ENCODE peak calls at places on chromosome 6, in five cellular contexts. D, G, A, P and I are unnamed samples.

GRCh38 chr6:46062312-46062711 is 46.7 kb upstream of the CLIC5 start:
- DNase-seq in G (no peak), D (no peak), P (peak; percentile 55), A (no peak), I (no peak)

GRCh38 chr6:110902091-110902490 is 27.5 kb downstream of the AMD1 start:
- DNase-seq in P (no peak), G (no peak), D (no peak), A (no peak), I (no peak)

GRCh38 chr6:164258421-164258820 is 843.9 kb downstream of the QKI start:
- DNase-seq in A (no peak), P (no peak), D (no peak), G (no peak), I (no peak)

GRCh38 chr6:104182811-104183210 is 676.9 kb downstream of the HACE1 start:
- DNase-seq in G (no peak), A (no peak), P (peak; percentile 2), D (no peak), I (no peak)

GRCh38 chr6:130366011-130366963 is at the start of gene TMEM200A:
- DNase-seq in A (peak; percentile 30), G (peak; percentile 28), P (peak; percentile 75), D (peak; percentile 65), I (peak; percentile 54)

GRCh38 chr6:137496392-137496767 is 2.2 kb upstream of the OLIG3 start:
- DNase-seq in P (no peak), G (no peak), A (no peak), D (no peak), I (peak; percentile 42)

GRCh38 chr6:137724018-137724403 is 143.0 kb upstream of the TNFAIP3 start:
- DNase-seq in G (no peak), P (no peak), A (peak; percentile 42), D (no peak), I (no peak)

GRCh38 chr6:107318100-107318736 is 141.1 kb downstream of the PDSS2 start:
- DNase-seq in P (peak; percentile 73), A (peak; percentile 51), G (peak; percentile 9), D (peak; percentile 16), I (peak; percentile 53)

GRCh38 chr6:138601128-138601527 is 101.8 kb upstream of the NHSL1 start:
- DNase-seq in D (no peak), G (no peak), P (peak; percentile 36), A (no peak), I (no peak)

GRCh38 chr6:137705166-137706064 is 161.6 kb upstream of the TNFAIP3 start:
- DNase-seq in G (peak; percentile 54), A (peak; percentile 69), P (peak; percentile 78), D (peak; percentile 71), I (peak; percentile 45)

GRCh38 chr6:121791396-121792315 is 356.2 kb downstream of the GJA1 start:
- DNase-seq in D (no peak), G (no peak), A (no peak), P (peak; percentile 79), I (no peak)

GRCh38 chr6:25882066-25882496 is 8.0 kb upstream of the SLC17A3 start:
- DNase-seq in G (peak; percentile 28), P (peak; percentile 19), D (peak; percentile 11), A (peak; percentile 48), I (peak; percentile 22)

GRCh38 chr6:129628101-129628815 is 81.7 kb downstream of the ARHGAP18 start:
- DNase-seq in D (no peak), G (no peak), A (no peak), P (no peak), I (no peak)

GRCh38 chr6:6661684-6662083 is 73.2 kb downstream of the LY86 start:
- DNase-seq in A (peak; percentile 48), P (peak; percentile 91), D (no peak), G (no peak), I (no peak)

GRCh38 chr6:153210083-153210482 is 79.0 kb upstream of the RGS17 start:
- DNase-seq in D (no peak), G (no peak), A (no peak), P (peak; percentile 74), I (peak; percentile 12)

GRCh38 chr6:158033751-158034702 is 52.4 kb downstream of the SYNJ2 start:
- DNase-seq in D (no peak), G (no peak), A (peak; percentile 77), P (peak; percentile 66), I (no peak)

GRCh38 chr6:105484238-105485161 is 81.6 kb upstream of the PREP start:
- DNase-seq in P (peak; percentile 52), G (peak; percentile 28), A (no peak), D (no peak), I (no peak)

GRCh38 chr6:36911946-36912555 is 26.3 kb downstream of the C6orf89 start:
- DNase-seq in P (no peak), G (no peak), D (no peak), A (no peak), I (no peak)

GRCh38 chr6:36915599-36915998 is 29.8 kb downstream of the C6orf89 start:
- DNase-seq in P (no peak), A (no peak), D (no peak), G (no peak), I (no peak)

GRCh38 chr6:36913082-36913481 is 27.3 kb downstream of the C6orf89 start:
- DNase-seq in P (no peak), G (no peak), D (no peak), A (no peak), I (no peak)

GRCh38 chr6:36914227-36914794 is 28.6 kb downstream of the C6orf89 start:
- DNase-seq in D (no peak), A (peak; percentile 62), P (no peak), G (no peak), I (no peak)

GRCh38 chr6:36912583-36912982 is 26.8 kb downstream of the C6orf89 start:
- DNase-seq in G (peak; percentile 39), A (no peak), D (no peak), P (peak; percentile 72), I (peak; percentile 70)
- TF ChIP-seq CTCF in G (no peak), A (no peak), D (no peak), P (no peak), I (no peak)

GRCh38 chr6:42230320-42231034 is 12.8 kb upstream of the MRPS10 start:
- DNase-seq in A (no peak), P (no peak), G (no peak), D (no peak), I (peak; percentile 54)
- TF ChIP-seq CTCF in A (no peak), P (peak; percentile 35), G (peak; percentile 47), D (no peak), I (peak; percentile 52)

GRCh38 chr6:10343320-10343719 is 71.6 kb downstream of the TFAP2A start:
- DNase-seq in D (no peak), P (no peak), G (no peak), A (no peak), I (no peak)
- TF ChIP-seq CTCF in D (no peak), P (no peak), G (no peak), A (no peak), I (no peak)

DNA sequence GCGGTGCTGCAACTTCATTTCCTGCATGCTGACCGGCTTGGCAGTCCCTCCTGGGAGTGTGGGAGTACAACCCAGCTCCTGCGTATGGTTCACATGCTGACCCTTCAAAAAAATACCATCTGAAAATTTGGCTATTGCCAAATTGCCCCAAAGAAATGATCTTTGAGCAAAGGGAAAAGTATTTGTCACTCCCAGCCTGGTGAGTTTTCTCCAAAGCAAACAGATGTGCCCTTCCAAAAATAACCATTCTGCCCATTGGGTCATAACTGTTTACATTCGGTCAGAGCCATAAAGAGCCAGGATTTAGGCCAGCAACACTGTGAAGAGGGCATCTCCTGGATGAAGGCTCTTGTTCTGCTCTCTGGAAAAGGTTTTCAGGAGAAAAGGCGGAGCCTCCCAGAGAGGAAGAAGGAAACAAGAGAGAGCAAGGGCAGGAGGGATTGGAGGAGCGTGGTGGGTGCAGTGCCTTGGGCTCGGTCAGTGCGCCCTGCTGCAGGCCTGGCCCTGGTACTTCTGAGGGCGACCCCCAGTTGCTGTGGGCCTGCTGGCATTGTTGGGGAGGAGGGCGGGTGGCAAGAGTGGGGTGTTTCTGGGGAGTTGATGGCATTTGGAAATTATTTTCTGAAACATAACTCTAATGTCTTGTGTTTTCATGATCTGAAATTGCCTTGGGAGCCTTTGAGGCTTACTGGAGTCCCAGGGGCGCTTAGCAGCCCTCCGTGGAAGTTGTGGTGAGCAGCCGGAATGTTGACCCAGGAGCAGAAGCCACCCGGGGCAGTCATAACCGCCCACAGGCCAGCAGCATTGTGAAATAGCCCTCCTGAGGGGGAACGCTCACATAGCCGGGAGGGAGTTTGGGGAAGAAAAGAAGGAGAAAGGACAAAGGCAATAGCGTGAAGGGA is 248.4 kb downstream of the MYLK4 start:
- DNase-seq in A (no peak), P (peak; percentile 71), D (no peak), G (no peak), I (no peak)
- TF ChIP-seq CTCF in A (no peak), P (no peak), D (no peak), G (no peak), I (no peak)

GRCh38 chr6:148343383-148343782 is 745 bp downstream of the SASH1 start:
- DNase-seq in P (peak; percentile 25), G (no peak), D (no peak), A (no peak), I (no peak)
- TF ChIP-seq CTCF in P (no peak), G (no peak), D (no peak), A (no peak), I (no peak)

GRCh38 chr6:94813806-94814205 is 763.5 kb upstream of the MANEA start:
- DNase-seq in P (no peak), A (no peak), D (no peak), G (no peak), I (no peak)
- TF ChIP-seq CTCF in P (no peak), A (no peak), D (no peak), G (no peak), I (no peak)

GRCh38 chr6:31400467-31401289 is 2.7 kb upstream of the MICA start:
- DNase-seq in D (peak; percentile 81), P (peak; percentile 61), G (peak; percentile 81), A (peak; percentile 86), I (peak; percentile 76)

GRCh38 chr6:31401403-31401802 is 2.0 kb upstream of the MICA start:
- DNase-seq in D (peak; percentile 47), A (peak; percentile 45), G (no peak), P (peak; percentile 80), I (no peak)

GRCh38 chr6:31399589-31400466 is 3.6 kb upstream of the MICA start:
- DNase-seq in P (peak; percentile 95), G (peak; percentile 85), D (peak; percentile 92), A (peak; percentile 91), I (peak; percentile 75)

GRCh38 chr6:31403283-31403989 is at the start of gene MICA:
- DNase-seq in A (peak; percentile 93), G (peak; percentile 74), D (peak; percentile 90), P (peak; percentile 75), I (peak; percentile 94)

GRCh38 chr6:31402324-31403282 is 792 bp upstream of the MICA start:
- DNase-seq in A (peak; percentile 37), D (no peak), P (peak; percentile 23), G (no peak), I (peak; percentile 32)
- TF ChIP-seq CTCF in A (no peak), D (no peak), P (no peak), G (peak; percentile 15), I (no peak)